ENCODE peak calls at places on chromosomes 6 and 20, in six cellular contexts. D, T, J, F, L and I are unnamed samples.
A peak's percentile ranks its signal among the peaks of the same experiment; 100 is the strongest.

GRCh38 chr6:89356644-89357043 is 4.1 kb upstream of the UBE2J1 start:
- DNase-seq in D (no peak), T (no peak), J (no peak), F (no peak), L (no peak), I (no peak)

GRCh38 chr6:29632789-29633531 is at the start of gene GABBR1:
- DNase-seq in D (no peak), T (peak; percentile 96), J (peak; percentile 79), F (peak; percentile 90), L (peak; percentile 67), I (peak; percentile 89)

GRCh38 chr20:6868864-6869263 is 101.4 kb downstream of the BMP2 start:
- DNase-seq in D (no peak), T (no peak), J (no peak), F (no peak), L (no peak), I (no peak)

GRCh38 chr6:31643818-31644454 is 8.5 kb downstream of the BAG6 start:
- DNase-seq in D (no peak), T (no peak), J (no peak), F (no peak), L (no peak), I (no peak)

GRCh38 chr6:11251553-11252358 is 19.3 kb upstream of the NEDD9 start:
- DNase-seq in D (no peak), T (peak; percentile 93), J (peak; percentile 51), F (peak; percentile 45), L (no peak), I (no peak)

GRCh38 chr6:41748542-41748941 is 1.3 kb upstream of the PGC start:
- DNase-seq in D (no peak), T (no peak), J (no peak), F (no peak), L (no peak), I (no peak)

GRCh38 chr6:169982461-169983386 is 231.3 kb downstream of the ERMARD start:
- DNase-seq in D (no peak), T (no peak), J (no peak), F (no peak), L (no peak), I (no peak)

GRCh38 chr6:15755555-15755954 is 92.7 kb upstream of the DTNBP1 start:
- DNase-seq in D (no peak), T (peak; percentile 45), J (peak; percentile 48), F (no peak), L (no peak), I (no peak)

GRCh38 chr6:47631248-47632196 is 66.9 kb upstream of the ADGRF4 start:
- DNase-seq in D (no peak), T (peak; percentile 48), J (peak; percentile 77), F (no peak), L (no peak), I (no peak)

GRCh38 chr6:38671885-38672467 is 31.0 kb downstream of the GLO1 start:
- DNase-seq in D (peak; percentile 31), T (peak; percentile 79), J (peak; percentile 80), F (no peak), L (peak; percentile 39), I (no peak)

GRCh38 chr6:93272201-93272600 is 147.2 kb downstream of the EPHA7 start:
- DNase-seq in D (no peak), T (no peak), J (no peak), F (no peak), L (no peak), I (no peak)

GRCh38 chr6:124714728-124715127 is 247.5 kb upstream of the RNF217 start:
- DNase-seq in D (no peak), T (no peak), J (no peak), F (no peak), L (no peak), I (no peak)

GRCh38 chr6:42021847-42022754 is 28.2 kb upstream of the TAF8 start:
- DNase-seq in D (no peak), T (peak; percentile 55), J (peak; percentile 55), F (no peak), L (no peak), I (no peak)

GRCh38 chr6:6825153-6825847 is 236.8 kb downstream of the LY86 start:
- DNase-seq in D (no peak), T (no peak), J (no peak), F (no peak), L (no peak), I (no peak)

GRCh38 chr20:62409935-62410741 is 3.1 kb upstream of the CABLES2 start:
- DNase-seq in D (no peak), T (peak; percentile 41), J (no peak), F (peak; percentile 43), L (peak; percentile 60), I (peak; percentile 86)
- TF ChIP-seq CTCF in D (peak; percentile 70), T (peak; percentile 43), J (peak; percentile 42), F (peak; percentile 66), L (peak; percentile 45), I (peak; percentile 92)

GRCh38 chr6:4169028-4169789 is 33.8 kb upstream of the ECI2 start:
- DNase-seq in D (no peak), T (no peak), J (no peak), F (no peak), L (no peak), I (no peak)

GRCh38 chr6:4164043-4164442 is 28.7 kb upstream of the ECI2 start:
- DNase-seq in D (no peak), T (no peak), J (no peak), F (no peak), L (no peak), I (no peak)

GRCh38 chr6:4164456-4164855 is 29.1 kb upstream of the ECI2 start:
- DNase-seq in D (no peak), T (no peak), J (no peak), F (no peak), L (no peak), I (no peak)

GRCh38 chr6:4167833-4168232 is 32.5 kb upstream of the ECI2 start:
- DNase-seq in D (no peak), T (no peak), J (no peak), F (no peak), L (no peak), I (no peak)

GRCh38 chr6:4167123-4167522 is 31.7 kb upstream of the ECI2 start:
- DNase-seq in D (no peak), T (no peak), J (no peak), F (no peak), L (no peak), I (no peak)
- TF ChIP-seq CTCF in D (no peak), T (no peak), J (no peak), F (no peak), L (no peak), I (no peak)

GRCh38 chr6:66926060-66926459 is 1219.0 kb upstream of the EYS start:
- DNase-seq in D (no peak), T (peak; percentile 11), J (peak; percentile 49), F (no peak), L (no peak), I (no peak)
- TF ChIP-seq CTCF in D (no peak), T (no peak), J (peak; percentile 12), F (no peak), L (no peak), I (no peak)

DNA sequence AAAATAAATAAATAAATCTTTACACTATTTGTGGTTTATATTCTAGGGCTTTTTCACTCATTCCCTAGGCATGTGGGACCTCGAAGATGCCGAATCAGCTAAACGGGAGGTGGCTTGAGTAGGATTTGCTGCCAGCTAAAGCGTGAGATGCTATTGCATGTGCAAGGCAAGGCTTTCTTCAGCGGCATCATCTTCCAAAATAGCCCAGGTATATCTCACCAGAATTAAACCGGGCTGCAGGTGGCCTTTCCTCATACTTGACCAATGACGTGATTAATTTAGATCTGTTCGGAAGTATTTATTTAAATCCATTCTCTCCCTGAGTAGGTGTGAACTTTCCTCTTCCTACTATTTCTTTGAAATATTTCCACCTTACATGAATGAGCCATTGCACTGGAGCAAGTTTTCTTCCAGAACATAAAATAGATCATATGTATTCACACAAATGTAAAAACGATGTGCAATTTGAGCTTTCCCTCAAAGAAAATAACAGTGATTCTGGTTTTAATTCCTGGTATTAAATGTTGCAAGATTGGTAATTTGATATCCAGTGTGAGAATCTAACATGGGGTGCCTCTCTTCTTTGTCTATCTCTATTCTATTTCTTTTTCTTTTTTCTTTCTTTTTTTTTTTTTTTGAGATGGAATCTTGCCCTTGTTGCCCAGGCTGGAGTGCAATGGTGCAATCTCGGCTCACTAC is 24.3 kb upstream of the ZNF217 start:
- DNase-seq in D (no peak), T (no peak), J (no peak), F (no peak), L (no peak), I (peak; percentile 35)
- TF ChIP-seq CTCF in D (no peak), T (no peak), J (no peak), F (no peak), L (no peak), I (no peak)

GRCh38 chr20:58006346-58007316 is 221.8 kb downstream of the ANKRD60 start:
- DNase-seq in D (no peak), T (no peak), J (no peak), F (no peak), L (no peak), I (peak; percentile 63)
- TF ChIP-seq CTCF in D (no peak), T (no peak), J (no peak), F (no peak), L (no peak), I (no peak)

DNA sequence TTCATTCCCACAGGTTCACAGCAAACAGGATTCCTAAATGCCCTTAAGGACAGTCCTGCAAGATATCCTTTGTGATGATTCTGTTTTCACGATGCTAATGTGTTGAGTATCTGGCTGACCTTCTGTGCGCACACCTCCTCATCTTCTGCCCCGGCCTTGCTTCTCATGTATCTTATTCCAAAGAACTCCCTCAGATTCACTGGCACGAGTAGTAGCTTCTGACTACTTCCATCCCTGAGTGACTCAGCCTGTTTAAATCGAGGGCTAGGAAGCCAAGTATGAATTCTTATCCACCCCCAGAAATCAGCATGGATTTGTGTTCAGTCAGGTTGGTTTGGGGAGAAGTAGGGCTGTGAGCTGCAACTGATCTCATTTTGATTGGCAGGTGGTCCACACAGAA is 190.2 kb upstream of the SNX9 start:
- DNase-seq in D (no peak), T (peak; percentile 75), J (peak; percentile 75), F (no peak), L (no peak), I (no peak)
- TF ChIP-seq CTCF in D (no peak), T (no peak), J (no peak), F (no peak), L (no peak), I (no peak)

GRCh38 chr6:72250664-72251063 is 364.3 kb downstream of the RIMS1 start:
- DNase-seq in D (no peak), T (peak; percentile 17), J (peak; percentile 10), F (no peak), L (no peak), I (no peak)

GRCh38 chr6:72248621-72249020 is 362.3 kb downstream of the RIMS1 start:
- DNase-seq in D (no peak), T (no peak), J (no peak), F (no peak), L (no peak), I (no peak)

GRCh38 chr6:72245565-72245964 is 359.2 kb downstream of the RIMS1 start:
- DNase-seq in D (peak; percentile 23), T (no peak), J (no peak), F (no peak), L (no peak), I (no peak)

DNA sequence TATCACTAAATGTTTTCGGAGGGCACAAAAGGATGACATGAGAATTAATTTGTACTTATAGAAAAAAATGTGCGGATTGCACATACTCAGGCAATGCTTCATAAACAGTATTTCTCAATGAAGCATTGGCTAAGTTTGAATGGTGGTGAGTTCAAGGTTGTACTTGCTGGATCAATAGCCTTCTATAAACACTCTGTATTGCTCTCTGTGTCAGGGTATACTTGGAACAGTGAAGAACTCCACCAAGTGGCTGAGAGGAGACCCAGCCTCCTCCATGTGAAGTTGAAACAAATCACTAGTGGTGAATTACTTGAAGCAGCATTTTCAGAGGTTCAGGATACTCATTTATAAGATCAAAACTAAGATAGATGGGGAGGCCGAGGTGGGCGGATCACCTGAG is 360.6 kb downstream of the RIMS1 start:
- DNase-seq in D (no peak), T (peak; percentile 6), J (no peak), F (no peak), L (no peak), I (no peak)
- TF ChIP-seq CTCF in D (no peak), T (no peak), J (no peak), F (no peak), L (no peak), I (no peak)